ENCODE peak calls at places on chromosomes 16 and 17, in six cellular contexts. I, N, H, X, Z and P are unnamed samples.

GRCh38 chr17:77892469-77893143 is 65.9 kb upstream of the TNRC6C start:
- DNase-seq in I (peak), N (no peak), H (no peak), X (no peak), Z (no peak), P (peak)

GRCh38 chr17:83002118-83002805 is 77.1 kb upstream of the METRNL start:
- DNase-seq in I (peak), N (no peak), H (no peak), X (no peak), Z (no peak), P (no peak)

GRCh38 chr16:23835390-23836077 is at the start of gene PRKCB:
- DNase-seq in I (peak), N (peak), H (peak), X (peak), Z (peak), P (no peak)

GRCh38 chr17:6084226-6085161 is 14.3 kb downstream of the WSCD1 start:
- DNase-seq in I (peak), N (peak), H (no peak), X (no peak), Z (no peak), P (no peak)

GRCh38 chr16:81003610-81004460 is 2.9 kb downstream of the CMC2 start:
- DNase-seq in I (no peak), N (no peak), H (no peak), X (no peak), Z (no peak), P (no peak)

GRCh38 chr16:383326-384020 is 1.7 kb upstream of the PGAP6 start:
- DNase-seq in I (peak), N (no peak), H (peak), X (peak), Z (no peak), P (peak)

GRCh38 chr17:5583426-5584382 is 605 bp downstream of the NLRP1 start:
- DNase-seq in I (no peak), N (no peak), H (no peak), X (no peak), Z (no peak), P (no peak)

GRCh38 chr16:85613609-85614337 is 651 bp downstream of the GSE1 start:
- DNase-seq in I (peak), N (no peak), H (peak), X (peak), Z (no peak), P (peak)

GRCh38 chr17:29918922-29919856 is 10.8 kb downstream of the SSH2 start:
- DNase-seq in I (no peak), N (no peak), H (no peak), X (peak), Z (no peak), P (no peak)

GRCh38 chr17:74873036-74873873 is 461 bp upstream of the FDXR start:
- DNase-seq in I (peak), N (peak), H (peak), X (peak), Z (peak), P (peak)

GRCh38 chr16:23504453-23505179 is 5.7 kb downstream of the GGA2 start:
- DNase-seq in I (no peak), N (no peak), H (peak), X (peak), Z (peak), P (peak)

GRCh38 chr16:48963306-48963705 is 318.3 kb downstream of the CBLN1 start:
- DNase-seq in I (no peak), N (no peak), H (no peak), X (peak), Z (no peak), P (no peak)

GRCh38 chr16:48596326-48596725 is 13.7 kb downstream of the N4BP1 start:
- DNase-seq in I (no peak), N (no peak), H (peak), X (no peak), Z (no peak), P (no peak)

GRCh38 chr16:27154573-27155521 is 48.5 kb upstream of the KDM8 start:
- DNase-seq in I (peak), N (peak), H (peak), X (peak), Z (peak), P (peak)

GRCh38 chr16:75103994-75104393 is 12.6 kb downstream of the LDHD start:
- DNase-seq in I (no peak), N (no peak), H (no peak), X (no peak), Z (no peak), P (no peak)

GRCh38 chr17:63634163-63634562 is 11.9 kb downstream of the MAP3K3 start:
- DNase-seq in I (no peak), N (no peak), H (no peak), X (no peak), Z (no peak), P (no peak)

GRCh38 chr17:18224428-18225120 is 861 bp upstream of the LLGL1 start:
- DNase-seq in I (peak), N (no peak), H (no peak), X (no peak), Z (no peak), P (no peak)

GRCh38 chr17:71983828-71984227 is 137.0 kb upstream of the SOX9 start:
- DNase-seq in I (no peak), N (no peak), H (no peak), X (peak), Z (no peak), P (no peak)

GRCh38 chr16:1794908-1795666 is 1.6 kb upstream of the IGFALS start:
- DNase-seq in I (peak), N (no peak), H (no peak), X (no peak), Z (no peak), P (no peak)

GRCh38 chr16:80198265-80198994 is 342.4 kb upstream of the DYNLRB2 start:
- DNase-seq in I (no peak), N (no peak), H (no peak), X (no peak), Z (no peak), P (no peak)

GRCh38 chr16:3595521-3596021 is 15.8 kb downstream of the SLX4 start:
- DNase-seq in I (peak), N (no peak), H (no peak), X (no peak), Z (no peak), P (no peak)

GRCh38 chr16:67803894-67804293 is 2.5 kb downstream of the RANBP10 start:
- DNase-seq in I (no peak), N (no peak), H (no peak), X (no peak), Z (no peak), P (no peak)

GRCh38 chr16:86942469-86943175 is 364.3 kb downstream of the FOXL1 start:
- DNase-seq in I (no peak), N (no peak), H (no peak), X (no peak), Z (no peak), P (no peak)

GRCh38 chr17:1710807-1711553 is 803 bp upstream of the TLCD2 start:
- DNase-seq in I (peak), N (no peak), H (no peak), X (peak), Z (no peak), P (no peak)

GRCh38 chr16:10871157-10871991 is 5.6 kb upstream of the CIITA start:
- DNase-seq in I (no peak), N (no peak), H (no peak), X (peak), Z (peak), P (peak)